ENCODE peak calls at places on chromosomes 7 and 10, in six cellular contexts. O, T, G, L, P and I are unnamed samples.
A peak's percentile ranks its signal among the peaks of the same experiment; 100 is the strongest.

GRCh38 chr7:70579397-70580097 is 552.4 kb upstream of the GALNT17 start:
- DNase-seq in O (no peak), T (no peak), G (no peak), L (no peak), P (no peak), I (no peak)

GRCh38 chr7:46544396-46545008 is 623.4 kb upstream of the IGFBP3 start:
- DNase-seq in O (no peak), T (no peak), G (no peak), L (peak; percentile 82), P (no peak), I (no peak)

GRCh38 chr10:5560142-5560843 is 35.5 kb downstream of the CALML3 start:
- DNase-seq in O (no peak), T (no peak), G (no peak), L (no peak), P (no peak), I (no peak)

GRCh38 chr7:1668486-1668931 is 1.6 kb upstream of the ELFN1 start:
- DNase-seq in O (no peak), T (peak; percentile 48), G (no peak), L (no peak), P (no peak), I (peak; percentile 50)

GRCh38 chr10:18713077-18713476 is 53.8 kb downstream of the ARL5B start:
- DNase-seq in O (no peak), T (no peak), G (no peak), L (peak; percentile 88), P (no peak), I (no peak)

GRCh38 chr10:131654471-131655087 is 246.2 kb upstream of the PPP2R2D start:
- DNase-seq in O (no peak), T (no peak), G (no peak), L (no peak), P (no peak), I (peak; percentile 59)

GRCh38 chr7:155351120-155351870 is 53.6 kb downstream of the INSIG1 start:
- DNase-seq in O (no peak), T (no peak), G (no peak), L (no peak), P (no peak), I (no peak)

GRCh38 chr7:157394246-157395191 is 57.7 kb downstream of the DNAJB6 start:
- DNase-seq in O (no peak), T (no peak), G (no peak), L (no peak), P (no peak), I (no peak)

GRCh38 chr10:60661627-60662026 is 116.7 kb upstream of the CDK1 start:
- DNase-seq in O (no peak), T (no peak), G (no peak), L (peak; percentile 43), P (no peak), I (no peak)

GRCh38 chr7:48312151-48312550 is 140.9 kb downstream of the ABCA13 start:
- DNase-seq in O (no peak), T (no peak), G (no peak), L (peak; percentile 29), P (no peak), I (no peak)

GRCh38 chr10:100562008-100562672 is 26.4 kb downstream of the HIF1AN start:
- DNase-seq in O (peak; percentile 28), T (peak; percentile 84), G (peak; percentile 72), L (peak; percentile 85), P (peak; percentile 81), I (peak; percentile 30)

GRCh38 chr7:99010281-99010680 is 131.9 kb downstream of the TRRAP start:
- DNase-seq in O (no peak), T (no peak), G (no peak), L (no peak), P (no peak), I (no peak)

GRCh38 chr7:142612264-142612881 is 136.9 kb upstream of the PRSS1 start:
- DNase-seq in O (no peak), T (no peak), G (no peak), L (peak; percentile 53), P (no peak), I (no peak)